ENCODE peak calls at places on chromosome 3, in seven cellular contexts. N is hepatic stellate cell, Z is substantia nigra, H is NCI-H2171 treated with DMSO at 0.1 percent for 48 hours, I is MCF 10A, F is small intestine, Q is NCI-H748 treated with DMSO at 0.1 percent for 48 hours. R is an unnamed sample.

GRCh38 chr3:25462495-25462894 is 34.4 kb downstream of the RARB start:
- DNase-seq in N (no peak), Z (no peak), H (no peak), I (no peak), F (no peak), Q (no peak), R (no peak)

GRCh38 chr3:89025185-89025584 is 82.2 kb upstream of the EPHA3 start:
- DNase-seq in N (no peak), Z (no peak), H (no peak), I (peak), F (no peak), Q (no peak), R (no peak)

GRCh38 chr3:123086110-123086642 is 19.4 kb downstream of the PDIA5 start:
- DNase-seq in N (no peak), Z (no peak), H (no peak), I (no peak), F (no peak), Q (no peak), R (no peak)

GRCh38 chr3:149390772-149391212 is 13.3 kb upstream of the TM4SF1 start:
- DNase-seq in N (no peak), Z (no peak), H (no peak), I (peak), F (no peak), Q (no peak), R (no peak)

GRCh38 chr3:69088033-69088432 is 3.3 kb downstream of the ARL6IP5 start:
- DNase-seq in N (peak), Z (no peak), H (no peak), I (peak), F (peak), Q (no peak), R (no peak)

GRCh38 chr3:72179107-72179464 is 394.1 kb upstream of the PROK2 start:
- DNase-seq in N (no peak), Z (no peak), H (no peak), I (no peak), F (no peak), Q (no peak), R (no peak)

GRCh38 chr3:160831411-160831810 is 75.4 kb downstream of the PPM1L start:
- DNase-seq in N (no peak), Z (no peak), H (peak), I (no peak), F (no peak), Q (no peak), R (no peak)

GRCh38 chr3:127911421-127911931 is 3.6 kb upstream of the KBTBD12 start:
- DNase-seq in N (no peak), Z (no peak), H (peak), I (no peak), F (peak), Q (no peak), R (no peak)

GRCh38 chr3:123394391-123395022 is 54.4 kb downstream of the ADCY5 start:
- DNase-seq in N (no peak), Z (no peak), H (no peak), I (no peak), F (no peak), Q (no peak), R (no peak)

GRCh38 chr3:178540184-178540583 is 3.9 kb downstream of the KCNMB2 start:
- DNase-seq in N (no peak), Z (no peak), H (no peak), I (no peak), F (no peak), Q (no peak), R (no peak)

R was measured in NCI-H774.